ENCODE peak calls at places on chromosomes 4 and X, in seven cellular contexts. S is AG04450, P is HCT116, D is thyroid gland, B is endodermal cell, U is astrocyte, E is ovary. M is an unnamed sample.

GRCh38 chr4:183797041-183797444 is 108.1 kb upstream of the STOX2 start:
- DNase-seq in S (no peak), P (no peak), D (peak), B (no peak), U (no peak), E (no peak), M (peak)

GRCh38 chr4:7763788-7764187 is 175.9 kb downstream of the AFAP1 start:
- DNase-seq in S (peak), P (no peak), D (no peak), B (no peak), U (peak), E (no peak), M (no peak)

GRCh38 chrX:152844256-152844655 is 13.4 kb downstream of the NSDHL start:
- DNase-seq in S (no peak), P (no peak), D (no peak), B (no peak), U (no peak), E (no peak), M (no peak)

GRCh38 chr4:48553720-48554119 is 63.7 kb downstream of the ZAR1 start:
- DNase-seq in S (no peak), P (no peak), D (no peak), B (no peak), U (no peak), E (no peak), M (no peak)

GRCh38 chr4:109729563-109730293 is at the start of gene PLA2G12A:
- DNase-seq in S (no peak), P (peak), D (peak), B (peak), U (peak), E (peak), M (peak)

GRCh38 chr4:120293341-120293740 is 226.7 kb upstream of the MAD2L1 start:
- DNase-seq in S (no peak), P (no peak), D (no peak), B (no peak), U (peak), E (no peak), M (no peak)

GRCh38 chr4:30767147-30767546 is 47.0 kb downstream of the PCDH7 start:
- DNase-seq in S (no peak), P (peak), D (no peak), B (no peak), U (no peak), E (no peak), M (no peak)

GRCh38 chr4:36651253-36651652 is 369.8 kb downstream of the DTHD1 start:
- DNase-seq in S (no peak), P (peak), D (no peak), B (no peak), U (no peak), E (no peak), M (no peak)

DNA sequence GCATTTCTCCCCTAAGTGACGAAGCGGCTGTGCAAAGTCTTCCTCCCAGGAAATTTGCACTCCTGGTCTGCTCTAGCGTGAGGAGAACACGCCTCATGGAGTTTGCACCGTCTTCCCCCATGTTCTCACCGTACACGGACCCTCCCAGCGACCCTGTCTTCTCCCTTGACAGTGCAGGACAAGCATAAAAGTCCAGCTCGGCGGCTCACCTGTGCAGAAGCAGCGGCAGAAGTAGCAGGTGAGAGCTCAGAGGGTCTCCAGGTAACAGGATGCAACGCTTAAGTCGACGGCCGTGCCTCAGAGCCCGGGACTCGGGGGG is 314 bp downstream of the P2RY8 start:
- DNase-seq in S (no peak), P (no peak), D (no peak), B (no peak), U (no peak), E (no peak), M (no peak)
- H3K4me3 ChIP-seq in S (no peak), P (no peak), D (no peak), B (no peak), U (no peak), E (no peak), M (no peak)

GRCh38 chr4:41179086-41179374 is 35.3 kb downstream of the APBB2 start:
- DNase-seq in S (no peak), P (no peak), D (no peak), B (no peak), U (no peak), E (no peak), M (no peak)

GRCh38 chr4:41174444-41174843 is 39.9 kb downstream of the APBB2 start:
- DNase-seq in S (no peak), P (no peak), D (no peak), B (no peak), U (no peak), E (no peak), M (no peak)

GRCh38 chr4:41177016-41177415 is 37.3 kb downstream of the APBB2 start:
- DNase-seq in S (no peak), P (no peak), D (no peak), B (no peak), U (peak), E (no peak), M (no peak)

GRCh38 chr4:41178372-41179085 is 35.8 kb downstream of the APBB2 start:
- DNase-seq in S (no peak), P (no peak), D (no peak), B (no peak), U (peak), E (no peak), M (no peak)

DNA sequence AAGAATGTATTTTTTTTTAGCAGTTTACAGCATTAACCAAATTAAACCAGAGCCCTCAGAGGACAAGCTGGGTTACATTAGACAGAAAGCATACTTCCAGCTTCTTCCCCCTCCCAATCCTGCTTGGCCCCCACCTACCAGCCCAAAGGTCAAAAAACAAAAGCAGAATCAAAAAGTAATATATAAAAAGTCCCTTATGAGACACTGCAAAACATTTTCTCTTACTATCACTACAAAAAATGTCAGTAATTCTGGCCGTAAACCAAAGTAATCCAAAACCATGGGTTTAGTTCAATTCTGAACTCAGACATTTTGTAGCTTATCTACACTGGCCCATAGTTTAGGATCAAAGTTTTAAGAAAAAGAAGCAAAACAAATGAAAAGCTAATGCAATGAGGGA is 38.0 kb downstream of the APBB2 start:
- DNase-seq in S (no peak), P (no peak), D (no peak), B (no peak), U (peak), E (no peak), M (no peak)
- H3K4me3 ChIP-seq in S (no peak), P (no peak), D (no peak), B (no peak), U (no peak), E (no peak), M (no peak)

GRCh38 chr4:153781717-153782416 is 7.0 kb downstream of the SFRP2 start:
- DNase-seq in S (no peak), P (no peak), D (no peak), B (peak), U (peak), E (no peak), M (peak)

GRCh38 chr4:153784300-153784699 is 4.6 kb downstream of the SFRP2 start:
- DNase-seq in S (no peak), P (no peak), D (no peak), B (no peak), U (no peak), E (no peak), M (no peak)

GRCh38 chr4:153780876-153781275 is 8.0 kb downstream of the SFRP2 start:
- DNase-seq in S (no peak), P (no peak), D (no peak), B (no peak), U (no peak), E (no peak), M (no peak)

GRCh38 chr4:153781280-153781679 is 7.6 kb downstream of the SFRP2 start:
- DNase-seq in S (no peak), P (no peak), D (no peak), B (peak), U (no peak), E (no peak), M (no peak)

DNA sequence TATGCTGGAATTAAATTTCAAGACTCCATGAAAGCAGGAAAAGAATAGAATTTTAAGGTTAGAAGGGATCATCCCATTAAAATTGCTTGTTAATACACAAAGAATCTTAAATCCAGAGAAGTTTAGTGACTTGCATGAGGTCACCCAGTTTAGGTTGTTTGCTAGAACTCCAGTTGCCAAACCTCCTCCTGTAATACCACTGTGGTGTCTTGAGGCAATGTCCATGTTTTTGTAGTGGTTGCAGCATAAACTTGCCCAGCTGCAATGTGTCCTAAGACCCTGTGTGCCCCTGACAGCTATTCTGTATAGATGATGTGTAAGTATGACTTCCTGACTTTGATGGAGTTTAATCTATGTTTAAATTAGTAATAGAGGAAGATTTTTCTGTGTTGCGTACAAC is 6.3 kb downstream of the SFRP2 start:
- DNase-seq in S (no peak), P (no peak), D (no peak), B (no peak), U (no peak), E (no peak), M (no peak)
- H3K4me3 ChIP-seq in S (no peak), P (no peak), D (no peak), B (no peak), U (no peak), E (no peak), M (no peak)

DNA sequence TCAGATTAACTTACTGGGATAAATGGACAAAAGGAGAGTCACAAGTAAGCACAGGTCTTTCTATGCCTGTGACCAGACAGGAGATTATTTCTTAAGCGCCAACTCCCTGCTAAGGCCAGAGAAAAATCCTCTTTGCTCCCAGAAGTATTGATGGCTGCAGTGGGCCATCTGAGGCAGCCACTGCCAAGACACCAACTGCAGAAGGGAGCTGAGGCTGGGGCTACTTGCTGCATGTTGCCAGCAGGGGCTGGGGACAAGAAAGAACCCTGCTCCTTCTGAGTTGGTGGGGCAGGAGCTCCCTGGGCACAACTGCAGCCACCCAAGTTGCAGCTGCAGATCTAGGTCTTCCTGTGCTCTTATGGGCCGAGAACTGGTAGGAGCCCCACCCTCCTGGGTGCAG is 1075.3 kb downstream of the PCDH18 start:
- DNase-seq in S (no peak), P (no peak), D (no peak), B (no peak), U (no peak), E (no peak), M (no peak)
- H3K4me3 ChIP-seq in S (no peak), P (no peak), D (no peak), B (no peak), U (no peak), E (no peak), M (no peak)

DNA sequence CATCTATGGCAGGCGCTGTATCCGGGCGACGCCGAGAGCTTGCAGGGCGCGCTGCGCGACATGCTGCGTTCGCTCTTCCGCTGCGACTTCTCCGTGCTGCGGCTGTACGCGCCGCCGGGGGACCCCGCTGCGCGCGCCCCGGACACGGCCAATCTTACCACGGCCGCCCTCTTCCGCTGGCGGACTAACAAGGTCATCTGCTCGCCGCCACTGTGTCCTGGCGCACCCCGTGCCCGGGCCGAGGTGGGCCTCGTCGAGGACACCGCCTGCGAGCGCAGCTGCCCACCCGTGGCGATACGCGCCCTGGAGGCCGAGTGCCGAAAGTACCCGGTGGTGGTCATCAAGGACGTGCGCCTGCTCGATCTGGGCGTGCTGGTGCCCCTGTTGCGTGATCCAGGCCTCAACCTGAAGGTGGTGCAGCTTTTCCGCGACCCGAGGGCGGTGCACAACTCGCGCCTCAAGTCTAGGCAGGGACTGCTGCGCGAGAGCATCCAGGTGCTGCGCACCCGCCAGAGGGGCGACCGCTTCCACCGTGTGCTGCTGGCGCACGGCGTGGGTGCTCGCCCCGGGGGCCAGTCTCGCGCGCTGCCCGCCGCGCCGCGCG is 874 bp downstream of the CHST7 start:
- DNase-seq in S (no peak), P (no peak), D (no peak), B (peak), U (no peak), E (peak), M (peak)
- H3K4me3 ChIP-seq in S (peak), P (peak), D (no peak), B (peak), U (peak), E (peak), M (peak)

DNA sequence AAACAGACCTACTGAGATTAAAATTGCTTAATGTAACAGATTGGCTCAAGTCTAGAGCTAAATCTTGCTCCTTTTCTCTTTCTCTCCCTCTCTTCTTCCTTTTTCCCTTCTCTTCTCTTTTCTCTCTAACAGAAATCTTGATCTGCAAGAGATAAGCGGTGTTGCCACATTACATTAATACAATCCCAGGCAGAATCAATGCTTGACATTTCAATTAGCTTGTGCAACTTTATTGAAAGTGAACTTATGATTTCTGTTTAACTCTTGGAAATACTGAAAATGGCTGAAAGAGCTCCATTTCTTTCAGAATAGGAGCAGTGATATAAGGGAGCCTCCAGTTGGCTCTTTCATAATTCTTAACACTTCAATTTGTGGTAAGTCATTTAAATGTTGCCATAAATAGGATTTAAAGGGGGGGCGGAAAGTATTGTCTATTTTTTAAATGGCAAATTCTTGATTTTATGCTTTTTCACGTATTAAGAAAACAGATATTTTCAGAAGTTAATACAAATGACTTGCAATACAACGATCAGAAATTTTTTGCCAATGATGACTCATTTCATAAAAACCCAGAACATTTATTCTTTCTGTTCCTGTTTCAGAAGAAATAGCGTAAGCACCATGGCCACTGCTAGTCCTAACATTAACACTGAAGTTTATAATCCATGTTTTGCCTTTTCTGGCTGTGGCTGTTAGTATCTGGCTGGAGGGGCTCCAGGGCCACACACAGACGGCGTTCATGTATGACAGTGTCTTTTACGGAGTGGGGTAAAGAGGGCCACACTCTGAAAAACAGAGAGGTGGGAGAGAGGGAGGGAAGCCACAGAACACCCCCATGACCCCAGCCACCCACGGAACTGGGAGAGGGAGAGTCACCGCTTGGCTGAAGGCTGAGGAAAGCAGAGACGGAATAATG is 115.7 kb upstream of the FAT1 start:
- DNase-seq in S (peak), P (no peak), D (no peak), B (no peak), U (peak), E (peak), M (no peak)
- H3K4me3 ChIP-seq in S (peak), P (peak), D (no peak), B (no peak), U (peak), E (peak), M (no peak)

M was measured in H7.